ENCODE peak calls at places on chromosomes 7 and 10, in six cellular contexts. V is HepG2, M is GM23338, K is HCT116, X is K562, L is SK-N-SH. Y is an unnamed sample.

GRCh38 chr10:70355234-70356021 is 27.0 kb downstream of the LRRC20 start:
- DNase-seq in M (no peak), L (no peak), X (no peak), V (no peak), K (no peak), Y (no peak)

GRCh38 chr10:115844592-115844991 is 428.4 kb downstream of the GFRA1 start:
- DNase-seq in X (no peak), L (peak), K (no peak), V (no peak), M (no peak), Y (no peak)

GRCh38 chr10:77173615-77174461 is 463.8 kb downstream of the KCNMA1 start:
- DNase-seq in M (peak), V (peak), X (peak), L (peak), K (peak), Y (no peak)

GRCh38 chr10:121481222-121481621 is 117.0 kb downstream of the FGFR2 start:
- DNase-seq in X (no peak), K (no peak), L (no peak), M (no peak), V (no peak), Y (no peak)

GRCh38 chr10:71475243-71475871 is 78.6 kb downstream of the CDH23 start:
- DNase-seq in M (peak), X (no peak), V (no peak), K (no peak), L (no peak), Y (no peak)

GRCh38 chr10:82826132-82826531 is 951.1 kb downstream of the NRG3 start:
- DNase-seq in K (no peak), X (no peak), M (no peak), L (no peak), V (no peak), Y (no peak)

GRCh38 chr7:130379019-130379418 is 1.3 kb upstream of the CPA1 start:
- DNase-seq in K (no peak), M (no peak), X (no peak), L (no peak), V (no peak), Y (no peak)

GRCh38 chr10:17669185-17669872 is 25.4 kb downstream of the STAM start:
- DNase-seq in M (no peak), V (no peak), L (no peak), K (no peak), X (no peak), Y (no peak)

GRCh38 chr7:80922254-80923049 is 3.6 kb upstream of the SEMA3C start:
- DNase-seq in X (no peak), K (no peak), M (no peak), L (no peak), V (no peak), Y (no peak)

GRCh38 chr10:24897326-24897926 is 55.0 kb downstream of the PRTFDC1 start:
- DNase-seq in L (no peak), K (peak), X (peak), V (peak), M (no peak), Y (no peak)

GRCh38 chr7:132295198-132295597 is 281.1 kb downstream of the PLXNA4 start:
- DNase-seq in K (no peak), X (no peak), M (no peak), L (no peak), V (no peak), Y (no peak)

GRCh38 chr7:289209-289755 is 688 bp upstream of the FOXL3 start:
- DNase-seq in V (no peak), L (peak), M (peak), K (no peak), X (no peak), Y (no peak)

GRCh38 chr10:55311823-55312431 is 510.9 kb upstream of the PCDH15 start:
- DNase-seq in M (no peak), K (no peak), X (no peak), L (peak), V (no peak), Y (no peak)

GRCh38 chr7:155256081-155256760 is 41.5 kb upstream of the INSIG1 start:
- DNase-seq in M (no peak), V (no peak), L (peak), X (no peak), K (no peak), Y (no peak)

GRCh38 chr10:17836917-17837316 is 27.8 kb downstream of the MRC1 start:
- DNase-seq in K (no peak), X (peak), M (peak), L (no peak), V (peak), Y (no peak)

GRCh38 chr7:4931932-4932331 is 27.1 kb downstream of the MMD2 start:
- DNase-seq in K (peak), X (peak), M (peak), V (peak), L (peak), Y (no peak)
- TF ChIP-seq REST in K (no peak), X (no peak), M (no peak), V (no peak), L (no peak), Y (no peak)

GRCh38 chr7:27132978-27133377 is 2.4 kb upstream of the HOXA4 start:
- DNase-seq in K (no peak), L (no peak), V (no peak), M (no peak), X (no peak), Y (no peak)
- TF ChIP-seq POLR2AphosphoS5 in K (no peak), L (no peak), V (no peak), M (no peak), X (no peak), Y (no peak)

GRCh38 chr10:101834341-101834740 is 9.3 kb downstream of the KCNIP2 start:
- DNase-seq in X (peak), K (no peak), L (no peak), M (no peak), V (no peak), Y (no peak)
- TF ChIP-seq REST in X (no peak), K (no peak), L (no peak), M (no peak), V (no peak), Y (no peak)

GRCh38 chr7:21640150-21640549 is 97.3 kb downstream of the DNAH11 start:
- DNase-seq in L (no peak), V (no peak), X (no peak), M (no peak), K (no peak), Y (no peak)

GRCh38 chr7:21641546-21641945 is 98.7 kb downstream of the DNAH11 start:
- DNase-seq in X (no peak), V (no peak), K (no peak), M (no peak), L (no peak), Y (no peak)

GRCh38 chr7:21636694-21637093 is 93.9 kb downstream of the DNAH11 start:
- DNase-seq in X (no peak), L (no peak), M (no peak), V (no peak), K (no peak), Y (no peak)

GRCh38 chr7:21642422-21642821 is 99.6 kb downstream of the DNAH11 start:
- DNase-seq in X (no peak), K (no peak), L (no peak), M (peak), V (no peak), Y (no peak)

GRCh38 chr7:21639206-21639868 is 96.5 kb downstream of the DNAH11 start:
- DNase-seq in K (no peak), L (no peak), V (no peak), M (no peak), X (no peak), Y (no peak)
- TF ChIP-seq POLR2AphosphoS5 in K (no peak), L (no peak), V (no peak), M (no peak), X (no peak), Y (no peak)

GRCh38 chr7:92745241-92745640 is 91.1 kb downstream of the CDK6 start:
- DNase-seq in M (no peak), L (no peak), X (no peak), V (no peak), K (no peak), Y (no peak)

GRCh38 chr7:92749327-92749730 is 87.0 kb downstream of the CDK6 start:
- DNase-seq in K (no peak), V (no peak), X (no peak), L (no peak), M (no peak), Y (no peak)

GRCh38 chr7:92748509-92748908 is 87.9 kb downstream of the CDK6 start:
- DNase-seq in X (no peak), V (no peak), L (no peak), K (no peak), M (no peak), Y (no peak)

GRCh38 chr7:92749832-92750231 is 86.5 kb downstream of the CDK6 start:
- DNase-seq in V (peak), K (no peak), L (no peak), X (no peak), M (no peak), Y (no peak)

GRCh38 chr7:92747041-92747835 is 89.1 kb downstream of the CDK6 start:
- DNase-seq in M (no peak), V (no peak), X (no peak), L (no peak), K (no peak), Y (no peak)
- TF ChIP-seq REST in M (no peak), V (no peak), X (no peak), L (no peak), K (no peak), Y (no peak)